ENCODE peak calls at places on chromosomes 11 and 22, in four cellular contexts. Y is upper lobe of right lung, G is heart left ventricle, N is ovary. V is an unnamed sample.
A peak's percentile ranks its signal among the peaks of the same experiment; 100 is the strongest.

GRCh38 chr11:109512680-109513079 is 90.7 kb downstream of the C11orf87 start:
- DNase-seq in Y (no peak), G (no peak), N (no peak), V (no peak)

GRCh38 chr22:17706947-17707346 is 67.3 kb downstream of the BID start:
- DNase-seq in Y (no peak), G (no peak), N (no peak), V (no peak)

GRCh38 chr11:132779487-132779886 is 752.8 kb downstream of the OPCML start:
- DNase-seq in Y (no peak), G (no peak), N (no peak), V (no peak)

GRCh38 chr11:83033972-83034672 is 37.6 kb downstream of the RAB30 start:
- DNase-seq in Y (no peak), G (peak; percentile 66), N (peak; percentile 56), V (no peak)

GRCh38 chr11:17498058-17498457 is 21.4 kb upstream of the ABCC8 start:
- DNase-seq in Y (no peak), G (no peak), N (no peak), V (no peak)

GRCh38 chr11:60098508-60098907 is 10.0 kb downstream of the MS4A2 start:
- DNase-seq in Y (no peak), G (no peak), N (no peak), V (no peak)

GRCh38 chr11:35323076-35323868 is 96.1 kb downstream of the SLC1A2 start:
- DNase-seq in Y (no peak), G (no peak), N (no peak), V (no peak)

GRCh38 chr22:19853058-19853878 is 1.4 kb downstream of the GNB1L start:
- DNase-seq in Y (no peak), G (no peak), N (peak; percentile 40), V (no peak)

GRCh38 chr11:13721760-13722159 is 53.3 kb downstream of the FAR1 start:
- DNase-seq in Y (no peak), G (no peak), N (no peak), V (no peak)

GRCh38 chr22:32990187-32990586 is 68.0 kb downstream of the SYN3 start:
- DNase-seq in Y (no peak), G (no peak), N (no peak), V (no peak)

GRCh38 chr11:2507945-2508749 is 63.3 kb downstream of the KCNQ1 start:
- DNase-seq in Y (no peak), G (peak; percentile 20), N (peak; percentile 1), V (no peak)

GRCh38 chr22:25176175-25176574 is 23.5 kb upstream of the CRYBB3 start:
- DNase-seq in Y (peak; percentile 15), G (no peak), N (no peak), V (no peak)

GRCh38 chr11:108084811-108085210 is 36.6 kb upstream of the ACAT1 start:
- DNase-seq in Y (no peak), G (no peak), N (no peak), V (no peak)

DNA sequence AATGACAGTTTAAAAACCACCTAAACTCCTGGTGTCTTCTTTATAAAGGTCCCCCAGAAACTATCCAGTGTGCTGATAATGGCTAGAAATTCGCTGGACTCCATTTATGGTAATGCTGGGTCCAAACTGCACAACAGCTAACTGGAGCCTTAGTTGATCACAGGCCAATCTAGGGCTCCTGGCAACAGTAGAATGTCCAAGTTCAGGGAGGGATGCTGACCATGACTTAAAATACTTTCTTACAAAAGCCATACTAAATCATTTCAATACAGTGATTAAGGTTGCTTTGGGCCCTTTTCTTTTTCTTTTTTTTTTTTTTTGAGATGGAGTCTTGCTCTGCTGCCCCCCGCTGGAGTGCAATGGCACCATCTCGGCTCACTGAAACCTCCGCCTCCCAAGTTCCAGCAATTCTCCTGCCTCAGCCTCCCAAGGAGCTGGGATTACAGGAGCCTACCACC is 14.5 kb upstream of the GAB2 start:
- DNase-seq in Y (no peak), G (no peak), N (no peak), V (no peak)
- TF ChIP-seq CTCF in Y (peak; percentile 51), G (peak; percentile 46), N (no peak), V (peak; percentile 59)

DNA sequence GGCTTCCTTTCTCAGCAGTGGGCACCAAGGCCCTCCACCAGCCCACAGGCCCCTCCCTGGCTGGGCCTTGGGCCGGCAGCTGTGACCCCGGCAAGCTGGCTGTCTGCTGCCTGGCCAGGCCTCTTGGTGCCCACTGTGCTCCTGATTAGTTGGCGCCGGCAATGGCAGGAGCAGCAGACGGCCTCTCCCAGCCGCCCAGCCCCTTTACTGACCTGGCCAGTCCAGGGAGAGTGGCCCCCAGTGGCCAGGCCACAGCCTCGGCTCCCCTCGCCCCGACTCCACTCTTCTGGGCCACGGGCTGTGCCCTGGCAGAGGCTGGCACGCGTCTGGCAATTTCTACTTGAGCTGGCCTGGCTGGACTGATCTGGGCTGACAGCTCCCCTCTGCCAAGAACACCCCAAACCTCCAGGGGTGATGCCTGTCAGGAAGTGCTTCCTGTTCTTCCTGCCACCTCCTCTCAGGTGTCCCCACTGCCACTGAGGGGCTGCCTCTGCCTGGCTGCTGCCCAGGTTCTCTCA is 58.1 kb downstream of the CACNA1I start:
- DNase-seq in Y (no peak), G (no peak), N (no peak), V (no peak)
- H3K27me3 ChIP-seq in Y (peaks cover 31% of the 10 kb centered on the region), G (peaks cover 21% of the 10 kb centered on the region), N (no peaks in the 10 kb centered on the region), V (no peaks in the 10 kb centered on the region)

GRCh38 chr11:121479839-121480238 is 27.1 kb upstream of the SORL1-AS1 start:
- DNase-seq in Y (no peak), G (no peak), N (no peak), V (no peak)

GRCh38 chr11:121485221-121485620 is 32.5 kb upstream of the SORL1-AS1 start:
- DNase-seq in Y (no peak), G (no peak), N (no peak), V (no peak)

GRCh38 chr11:121483805-121484478 is 31.2 kb upstream of the SORL1-AS1 start:
- DNase-seq in Y (no peak), G (no peak), N (no peak), V (no peak)

GRCh38 chr11:121479355-121479754 is 26.6 kb upstream of the SORL1-AS1 start:
- DNase-seq in Y (no peak), G (no peak), N (no peak), V (no peak)

GRCh38 chr11:121482231-121483129 is 29.7 kb upstream of the SORL1-AS1 start:
- DNase-seq in Y (no peak), G (no peak), N (no peak), V (peak; percentile 55)
- H3K4me3 ChIP-seq in Y (no peak overlapping the region), G (no peak overlapping the region), N (no peak overlapping the region), V (peak overlapping the region; percentile 64)

DNA sequence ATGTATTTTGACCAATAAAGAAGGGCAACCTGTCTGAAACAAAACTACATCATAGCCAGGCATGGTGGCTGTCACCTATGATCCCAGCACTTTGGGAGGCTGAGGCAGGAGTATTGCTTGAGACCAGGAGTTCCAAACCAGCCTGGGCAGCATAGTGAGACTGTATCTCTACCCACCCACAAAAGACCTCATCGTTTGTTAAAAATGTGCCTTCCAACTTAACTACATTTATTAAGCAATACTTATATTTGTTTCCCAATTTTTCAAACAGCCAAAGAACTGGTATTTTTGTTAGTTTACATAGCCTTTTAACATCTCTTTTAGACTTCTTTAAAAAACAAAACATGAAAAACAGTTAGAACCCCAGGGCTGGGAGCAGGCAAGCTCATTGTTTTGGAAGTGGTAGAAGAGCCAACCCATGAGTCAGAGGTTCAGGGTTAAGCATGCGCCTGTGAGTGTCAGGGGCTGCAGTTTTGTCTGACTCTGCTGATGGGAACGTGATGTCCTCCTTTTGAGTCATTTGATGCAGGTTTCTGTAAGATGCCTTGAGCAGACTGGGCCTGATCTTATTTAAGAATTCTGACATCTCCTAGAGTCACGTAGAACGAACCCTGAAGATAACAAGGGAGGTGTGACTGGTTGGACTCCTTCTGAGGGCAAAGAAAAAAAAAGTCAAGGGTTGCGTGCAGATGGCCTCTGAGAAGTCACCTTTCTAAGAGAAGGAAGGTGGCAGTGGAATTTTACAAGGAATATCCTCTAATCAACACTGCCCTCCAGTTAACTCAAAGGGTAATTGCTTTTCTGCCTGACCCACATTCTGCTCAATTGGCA is 53.8 kb upstream of the CRTAM start:
- DNase-seq in Y (no peak), G (no peak), N (peak; percentile 59), V (no peak)
- TF ChIP-seq CTCF in Y (no peak), G (no peak), N (no peak), V (no peak)

GRCh38 chr11:43952401-43953342 is 10.2 kb downstream of the C11orf96 start:
- DNase-seq in Y (no peak), G (no peak), N (no peak), V (no peak)
- H3K27me3 ChIP-seq in Y (no peaks in the 10 kb centered on the region), G (no peaks in the 10 kb centered on the region), N (no peaks in the 10 kb centered on the region), V (no peaks in the 10 kb centered on the region)